ENCODE peak calls at places on chromosomes 7 and 10, in nine cellular contexts. Q is foreskin fibroblast, X is astrocyte of the cerebellum, T is GM12865, B is type B pancreatic cell, M is cardiac fibroblast, R is left ventricle myocardium inferior, H is fibroblast of the aortic adventitia, A is keratinocyte. F is an unnamed sample.

GRCh38 chr10:36254191-36254590 is 612.1 kb upstream of the FZD8 start:
- DNase-seq in X (no peak), H (peak; percentile 58), B (no peak), A (peak; percentile 2), T (no peak), Q (no peak), R (peak; percentile 80), M (peak; percentile 67), F (no peak)

GRCh38 chr7:925601-926000 is 28.9 kb downstream of the ADAP1 start:
- DNase-seq in T (no peak), B (no peak), M (no peak), A (no peak), H (no peak), R (peak; percentile 22), Q (no peak), X (no peak), F (peak; percentile 83)

GRCh38 chr7:80974396-80975358 is 55.8 kb upstream of the SEMA3C start:
- DNase-seq in T (no peak), Q (no peak), M (no peak), B (no peak), X (peak; percentile 16), R (no peak), H (no peak), A (no peak), F (no peak)

GRCh38 chr10:26057466-26057865 is 123.4 kb downstream of the MYO3A start:
- DNase-seq in B (no peak), M (no peak), X (no peak), A (no peak), Q (no peak), R (no peak), T (no peak), H (no peak), F (no peak)

GRCh38 chr10:34804306-34804705 is 10.8 kb downstream of the PARD3 start:
- DNase-seq in X (peak; percentile 70), B (no peak), T (no peak), Q (peak; percentile 33), A (peak; percentile 62), H (no peak), R (no peak), M (no peak), F (no peak)

GRCh38 chr7:17103170-17103569 is 195.3 kb upstream of the AHR start:
- DNase-seq in M (no peak), A (no peak), B (no peak), R (no peak), T (no peak), Q (no peak), X (no peak), H (no peak), F (no peak)

GRCh38 chr10:123390332-123390731 is 236.1 kb downstream of the BUB3 start:
- DNase-seq in Q (no peak), H (no peak), T (peak; percentile 70), A (no peak), M (no peak), X (no peak), B (no peak), R (no peak), F (no peak)

GRCh38 chr7:112452102-112452888 is 2.0 kb downstream of the IFRD1 start:
- DNase-seq in X (no peak), H (peak; percentile 82), A (no peak), R (peak; percentile 26), Q (peak; percentile 65), T (peak; percentile 15), B (no peak), M (peak; percentile 69), F (no peak)

GRCh38 chr10:78927257-78927995 is 141.3 kb upstream of the ZMIZ1 start:
- DNase-seq in M (no peak), R (no peak), B (no peak), T (no peak), X (no peak), Q (no peak), A (no peak), H (no peak), F (no peak)

GRCh38 chr7:138030679-138031351 is 28.9 kb upstream of the CREB3L2 start:
- DNase-seq in T (no peak), M (peak; percentile 38), H (no peak), A (no peak), R (no peak), Q (peak; percentile 24), X (no peak), B (no peak), F (no peak)

GRCh38 chr7:81433196-81433595 is 336.7 kb downstream of the HGF start:
- DNase-seq in M (peak; percentile 24), X (no peak), Q (no peak), T (no peak), A (no peak), B (no peak), R (no peak), H (no peak), F (no peak)

GRCh38 chr10:123967626-123968243 is 76.1 kb upstream of the CPXM2 start:
- DNase-seq in B (peak; percentile 79), Q (peak; percentile 77), M (peak; percentile 53), X (peak; percentile 12), A (peak; percentile 13), H (peak; percentile 72), T (peak; percentile 61), R (peak; percentile 58), F (no peak)

GRCh38 chr7:142583424-142583823 is 165.8 kb upstream of the PRSS1 start:
- DNase-seq in T (peak; percentile 79), Q (peak; percentile 93), M (peak; percentile 89), X (peak; percentile 66), B (no peak), A (peak; percentile 33), R (no peak), H (peak; percentile 65), F (no peak)

GRCh38 chr7:126447984-126448383 is 804.8 kb downstream of the GRM8 start:
- DNase-seq in B (no peak), H (no peak), R (no peak), T (no peak), Q (no peak), A (no peak), M (no peak), X (no peak), F (no peak)

GRCh38 chr7:94974436-94974835 is 67.0 kb downstream of the PPP1R9A start:
- DNase-seq in B (no peak), M (no peak), A (no peak), T (no peak), H (no peak), X (no peak), R (no peak), Q (no peak), F (no peak)

GRCh38 chr10:12018438-12019342 is 23.9 kb downstream of the UPF2 start:
- DNase-seq in M (peak; percentile 56), A (no peak), T (no peak), X (no peak), Q (peak; percentile 16), B (no peak), R (no peak), H (peak; percentile 83), F (no peak)

GRCh38 chr7:121385800-121386179 is 10.3 kb downstream of the FAM3C start:
- DNase-seq in R (no peak), T (peak; percentile 87), M (peak; percentile 34), X (no peak), B (no peak), A (no peak), Q (no peak), H (no peak), F (no peak)

GRCh38 chr10:21036757-21037156 is 139.6 kb upstream of the NEBL start:
- DNase-seq in T (no peak), B (no peak), M (no peak), A (no peak), R (no peak), H (no peak), Q (no peak), X (no peak), F (no peak)
- TF ChIP-seq CTCF in T (no peak), B (no peak), M (no peak), A (no peak), R (no peak), H (no peak), Q (no peak), X (no peak), F (no peak)

DNA sequence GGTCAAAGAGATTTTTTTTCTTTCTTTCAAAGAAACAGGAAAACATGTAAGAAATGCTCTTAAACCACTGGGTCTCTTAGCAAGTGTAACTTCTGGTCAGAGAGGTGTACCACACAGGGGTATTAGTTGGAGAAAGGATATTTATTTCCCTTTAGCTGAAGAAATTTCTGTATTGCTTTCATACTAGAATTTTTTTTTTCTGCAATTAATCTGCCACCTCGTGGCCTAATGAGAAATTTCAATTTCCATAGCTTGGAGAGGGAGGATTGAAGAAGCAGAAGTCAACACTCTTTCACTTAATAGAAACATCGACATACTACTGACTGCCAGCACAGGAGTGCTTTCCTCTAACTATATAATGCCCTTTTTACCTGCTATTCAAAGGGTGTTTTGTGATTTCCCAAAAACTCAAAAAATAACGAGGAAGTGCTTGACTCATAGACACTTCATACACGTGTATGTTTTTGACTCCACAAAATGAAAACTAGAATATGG is 177.6 kb upstream of the NAMPT start:
- DNase-seq in A (no peak), H (peak; percentile 75), X (peak; percentile 31), Q (peak; percentile 67), R (no peak), B (no peak), M (peak; percentile 75), T (peak; percentile 66), F (no peak)
- TF ChIP-seq CTCF in A (no peak), H (peak; percentile 46), X (peak; percentile 32), Q (peak; percentile 41), R (peak; percentile 74), B (peak; percentile 76), M (peak; percentile 34), T (peak; percentile 35), F (peak; percentile 65)

GRCh38 chr7:149375234-149376008 is 85.4 kb downstream of the ZNF777 start:
- DNase-seq in B (no peak), A (no peak), X (no peak), T (no peak), Q (no peak), H (no peak), M (no peak), R (no peak), F (no peak)

GRCh38 chr7:149379625-149380024 is 81.2 kb downstream of the ZNF777 start:
- DNase-seq in T (no peak), B (no peak), X (no peak), M (no peak), R (no peak), Q (no peak), H (no peak), A (no peak), F (no peak)

GRCh38 chr7:149385195-149385955 is 75.5 kb downstream of the ZNF777 start:
- DNase-seq in A (no peak), M (no peak), Q (no peak), H (no peak), T (no peak), R (no peak), B (no peak), X (no peak), F (no peak)

GRCh38 chr7:149377386-149377785 is 83.5 kb downstream of the ZNF777 start:
- DNase-seq in M (no peak), R (no peak), B (no peak), T (no peak), H (no peak), X (no peak), Q (no peak), A (no peak), F (no peak)

GRCh38 chr7:149381245-149381644 is 79.6 kb downstream of the ZNF777 start:
- DNase-seq in R (no peak), B (no peak), H (no peak), A (no peak), M (no peak), T (no peak), Q (no peak), X (no peak), F (no peak)
- TF ChIP-seq CTCF in R (no peak), B (no peak), H (no peak), A (no peak), M (no peak), T (no peak), Q (no peak), X (no peak), F (no peak)

GRCh38 chr10:15266117-15266516 is 97.6 kb upstream of the NMT2 start:
- DNase-seq in A (no peak), X (no peak), T (no peak), R (no peak), B (no peak), H (no peak), Q (no peak), M (no peak), F (no peak)
- TF ChIP-seq CTCF in A (no peak), X (no peak), T (no peak), R (no peak), B (no peak), H (no peak), Q (no peak), M (no peak), F (no peak)